ENCODE peak calls at places on chromosomes 12 and 14, in nine cellular contexts. K, P, E, D, F, B, O, N and I are unnamed samples.

GRCh38 chr14:101132051-101132541 is 228.6 kb upstream of the RTL1 start:
- DNase-seq in E (no peak), B (no peak), P (no peak), N (no peak), K (peak; percentile 60), F (no peak), O (no peak), D (peak; percentile 37), I (no peak)

GRCh38 chr14:53599221-53599945 is 357.2 kb downstream of the BMP4 start:
- DNase-seq in D (no peak), O (no peak), P (no peak), N (no peak), E (no peak), K (no peak), F (peak; percentile 44), B (no peak), I (no peak)

GRCh38 chr12:6183689-6184441 is 16.3 kb upstream of the CD9 start:
- DNase-seq in K (no peak), P (no peak), N (no peak), O (no peak), B (no peak), E (no peak), D (no peak), F (no peak), I (no peak)

GRCh38 chr14:92437309-92437708 is 76.3 kb upstream of the RIN3 start:
- DNase-seq in K (no peak), F (no peak), N (no peak), E (no peak), D (no peak), B (no peak), O (no peak), P (no peak), I (no peak)

GRCh38 chr14:64758025-64758521 is 53.8 kb downstream of the PLEKHG3 start:
- DNase-seq in D (peak; percentile 64), B (no peak), O (peak; percentile 73), N (no peak), F (peak; percentile 61), E (no peak), P (no peak), K (no peak), I (no peak)

GRCh38 chr12:84411031-84411430 is 501.6 kb downstream of the SLC6A15 start:
- DNase-seq in K (no peak), O (no peak), E (no peak), N (no peak), D (no peak), F (no peak), B (no peak), P (no peak), I (no peak)

GRCh38 chr12:90826031-90826430 is 128.9 kb downstream of the CCER1 start:
- DNase-seq in N (no peak), B (no peak), K (no peak), P (no peak), F (no peak), E (no peak), O (no peak), D (no peak), I (no peak)

GRCh38 chr14:89702151-89702936 is 252.2 kb downstream of the EFCAB11 start:
- DNase-seq in N (no peak), D (no peak), E (no peak), K (no peak), B (peak; percentile 54), O (no peak), F (no peak), P (no peak), I (peak; percentile 52)

GRCh38 chr12:96141216-96141944 is 52.8 kb upstream of the ELK3 start:
- DNase-seq in B (no peak), D (no peak), N (no peak), E (no peak), O (no peak), F (no peak), K (no peak), P (no peak), I (peak; percentile 12)

GRCh38 chr12:76878045-76878898 is 547 bp downstream of the CSRP2 start:
- DNase-seq in N (no peak), O (peak; percentile 30), P (no peak), D (peak; percentile 48), E (no peak), F (peak; percentile 90), K (no peak), B (no peak), I (no peak)

GRCh38 chr14:87869619-87870583 is 123.1 kb downstream of the GALC start:
- DNase-seq in D (no peak), E (no peak), F (no peak), P (no peak), K (no peak), O (peak; percentile 60), N (no peak), B (no peak), I (no peak)

GRCh38 chr14:34997762-34998161 is 15.0 kb downstream of the SRP54 start:
- DNase-seq in F (no peak), P (no peak), N (no peak), D (no peak), E (no peak), B (no peak), O (no peak), K (no peak), I (no peak)

GRCh38 chr12:65324551-65324950 is 46.1 kb downstream of the MSRB3 start:
- DNase-seq in O (no peak), K (no peak), B (no peak), N (no peak), F (no peak), P (no peak), D (no peak), E (no peak), I (no peak)

GRCh38 chr12:21655594-21655993 is 2.0 kb downstream of the LDHB start:
- DNase-seq in O (no peak), K (no peak), B (no peak), P (no peak), D (no peak), F (no peak), N (no peak), E (no peak), I (no peak)
- H3K36me3 ChIP-seq in O (peaks cover 39% of the 10 kb centered on the region), K (peaks cover 36% of the 10 kb centered on the region), B (peaks cover 43% of the 10 kb centered on the region), P (peaks cover 37% of the 10 kb centered on the region), D (peaks cover 41% of the 10 kb centered on the region), F (peaks cover 45% of the 10 kb centered on the region), N (peaks cover 24% of the 10 kb centered on the region), E (peaks cover 20% of the 10 kb centered on the region), I (peaks cover 44% of the 10 kb centered on the region)

DNA sequence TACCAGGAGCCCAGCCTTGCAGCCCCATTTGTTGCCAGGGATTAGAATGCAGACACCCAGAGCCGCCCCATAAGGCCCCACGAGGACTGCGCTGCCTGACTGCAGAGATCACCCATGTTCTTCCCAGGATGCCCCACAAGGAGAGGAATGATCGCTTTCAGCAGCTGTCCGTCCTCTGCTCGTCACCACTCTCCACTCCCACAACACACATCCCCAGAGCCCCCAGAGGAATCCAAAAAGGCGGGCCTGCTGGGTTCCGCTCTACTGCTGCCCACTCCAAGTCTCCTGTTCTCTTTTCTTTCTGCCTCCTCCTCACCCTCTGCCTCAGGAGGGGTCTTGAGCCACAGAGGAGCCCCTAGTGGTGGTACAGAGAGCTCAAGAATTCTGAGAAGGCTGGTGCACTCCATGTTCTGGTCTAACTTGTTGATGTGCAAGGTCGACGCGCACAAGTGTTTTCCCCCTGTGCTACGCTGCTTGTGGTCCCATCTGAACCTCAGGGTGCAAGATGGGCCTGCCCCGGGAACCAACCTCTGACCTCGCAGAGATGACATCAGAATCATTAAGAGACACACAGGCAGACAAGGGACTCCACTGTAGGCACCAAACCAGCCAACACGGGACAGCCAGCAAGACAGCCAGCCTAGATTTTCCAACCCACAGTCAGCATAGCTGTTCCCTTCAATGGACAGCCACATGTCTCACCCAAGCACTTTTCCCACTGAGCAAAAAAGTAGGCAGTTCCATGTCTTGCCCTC is 30.0 kb downstream of the PXN start:
- DNase-seq in D (no peak), P (no peak), K (peak; percentile 55), F (peak; percentile 77), E (no peak), O (no peak), B (peak; percentile 44), N (no peak), I (no peak)
- TF ChIP-seq CTCF in D (no peak), P (no peak), K (no peak), F (peak; percentile 53), E (peak; percentile 26), O (peak; percentile 59), B (peak; percentile 24), N (no peak), I (no peak)

GRCh38 chr12:53418221-53418620 is 5.4 kb upstream of the AMHR2 start:
- DNase-seq in F (no peak), N (no peak), D (no peak), K (no peak), E (no peak), P (no peak), B (no peak), O (no peak), I (no peak)

GRCh38 chr12:53410951-53411350 is 12.7 kb upstream of the AMHR2 start:
- DNase-seq in K (no peak), E (no peak), P (no peak), N (no peak), O (no peak), F (no peak), B (no peak), D (no peak), I (no peak)

GRCh38 chr12:53413485-53414215 is 10.0 kb upstream of the AMHR2 start:
- DNase-seq in K (no peak), N (no peak), B (no peak), D (no peak), E (no peak), P (no peak), F (peak; percentile 17), O (no peak), I (no peak)

DNA sequence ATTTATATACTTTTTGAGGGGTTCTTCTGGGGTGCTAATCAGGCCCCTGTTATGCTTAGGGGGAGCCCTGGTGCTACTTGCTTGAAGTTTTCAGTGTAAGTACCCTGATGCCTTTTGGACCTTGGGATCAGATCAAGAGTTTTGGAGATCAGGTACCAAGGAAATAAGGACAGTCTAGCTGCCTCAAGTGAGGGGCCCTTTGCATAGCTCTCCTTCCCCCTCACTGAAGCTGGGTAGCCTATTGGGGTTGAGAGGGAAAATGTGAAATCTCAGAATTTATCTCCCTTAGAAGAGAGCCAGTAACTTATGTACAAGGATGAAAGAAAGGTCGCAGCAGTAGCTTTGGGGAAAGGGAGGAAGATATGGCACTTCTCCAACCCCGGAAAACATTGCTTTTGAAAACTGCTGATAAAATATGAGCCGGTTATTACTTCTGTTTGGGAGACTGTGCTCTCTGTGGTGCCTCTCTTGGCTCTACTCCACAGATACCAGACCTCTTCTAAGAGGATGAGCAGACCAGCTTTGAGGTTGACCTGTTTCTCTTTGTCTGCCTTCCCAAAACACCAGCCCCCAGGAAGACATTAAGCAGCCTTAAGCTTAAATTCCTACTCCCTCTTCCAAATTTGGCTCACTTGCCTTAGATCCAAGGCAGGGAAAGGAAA is 8.8 kb upstream of the AMHR2 start:
- DNase-seq in E (no peak), O (no peak), N (no peak), D (no peak), B (no peak), K (no peak), F (no peak), P (no peak), I (no peak)
- H3K4me1 ChIP-seq in E (no peaks in the 10 kb centered on the region), O (peaks cover 5% of the 10 kb centered on the region), N (no peaks in the 10 kb centered on the region), D (peaks cover 31% of the 10 kb centered on the region), B (peaks cover 45% of the 10 kb centered on the region), K (peaks cover 33% of the 10 kb centered on the region), F (peaks cover 20% of the 10 kb centered on the region), P (peaks cover 8% of the 10 kb centered on the region), I (peaks cover 36% of the 10 kb centered on the region)

DNA sequence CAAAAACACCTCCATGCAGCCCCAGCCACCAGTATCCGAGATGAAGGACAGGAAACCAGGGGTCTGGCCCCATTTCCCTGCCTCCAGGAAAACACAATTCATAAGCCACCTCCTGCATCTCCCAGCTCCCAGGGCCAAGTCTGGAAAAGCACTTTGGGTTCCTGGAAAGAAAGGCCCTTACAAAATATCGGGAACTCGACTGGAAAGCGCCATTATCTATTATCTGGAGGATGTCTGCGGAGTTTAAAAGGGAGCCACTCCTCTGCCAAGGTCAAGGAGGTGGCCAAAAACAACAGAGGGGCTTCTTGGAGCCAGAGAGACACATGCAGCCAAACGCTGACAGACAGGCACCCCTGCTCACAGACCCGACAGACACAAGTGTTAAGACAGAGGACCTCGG is 9.8 kb downstream of the ACTN1 start:
- DNase-seq in N (no peak), K (no peak), B (no peak), P (no peak), D (no peak), E (no peak), F (no peak), O (no peak), I (no peak)
- H3K36me3 ChIP-seq in N (peaks cover 10% of the 10 kb centered on the region), K (peaks cover 28% of the 10 kb centered on the region), B (peaks cover 19% of the 10 kb centered on the region), P (peaks cover 9% of the 10 kb centered on the region), D (peaks cover 18% of the 10 kb centered on the region), E (no peaks in the 10 kb centered on the region), F (no peaks in the 10 kb centered on the region), O (peaks cover 67% of the 10 kb centered on the region), I (no peaks in the 10 kb centered on the region)